ENCODE peak calls at places on chromosomes 5 and 9, in ten cellular contexts. Q is naive B cell; C is Panc1; S is putamen; P is HFFc6; U is stimulated activated CD8-positive, alpha-beta memory T cell treated with anti-CD3 and anti-CD28 coated beads, Interleukin-2, amount 100 ng/mL, for 1 hour; F is stimulated activated CD4-positive, alpha-beta T cell treated with anti-CD3 and anti-CD28 coated beads, Interleukin-2, amount 100 ng/mL, for 48 hours; G is GM23338; E is central memory CD4-positive, alpha-beta T cell; M is NCI-H2107. I is an unnamed sample.

GRCh38 chr5:121378559-121379359 is 472.9 kb upstream of the FTMT start:
- DNase-seq in F (no peak), C (no peak), G (peak), U (no peak), M (no peak), P (no peak), S (no peak), E (no peak), Q (no peak), I (no peak)

GRCh38 chr9:93893899-93894690 is 61.1 kb downstream of the BARX1 start:
- DNase-seq in Q (no peak), P (no peak), U (no peak), S (no peak), C (no peak), F (no peak), E (no peak), G (no peak), M (no peak), I (no peak)

GRCh38 chr5:27511061-27511460 is 472.7 kb upstream of the CDH9 start:
- DNase-seq in C (no peak), U (no peak), S (no peak), M (no peak), G (no peak), F (no peak), Q (no peak), P (no peak), E (no peak), I (no peak)

GRCh38 chr5:36763454-36763853 is 113.1 kb upstream of the NIPBL start:
- DNase-seq in U (no peak), C (no peak), M (peak), P (no peak), Q (no peak), E (no peak), F (no peak), S (no peak), G (no peak), I (no peak)

GRCh38 chr9:107067715-107068416 is 204.9 kb downstream of the ZNF462 start:
- DNase-seq in C (no peak), Q (no peak), E (no peak), S (no peak), G (no peak), M (no peak), F (no peak), U (no peak), P (no peak), I (no peak)

GRCh38 chr9:82903503-82903902 is 159.4 kb downstream of the RASEF start:
- DNase-seq in M (no peak), P (no peak), C (no peak), E (no peak), F (no peak), U (no peak), S (no peak), G (peak), Q (no peak), I (no peak)

GRCh38 chr9:132350861-132351315 is 3.9 kb downstream of the SETX start:
- DNase-seq in M (no peak), S (no peak), U (no peak), P (no peak), Q (peak), C (no peak), F (no peak), E (peak), G (no peak), I (no peak)

GRCh38 chr9:94168203-94169000 is 84.1 kb downstream of the PTPDC1 start:
- DNase-seq in S (no peak), G (no peak), P (no peak), E (no peak), U (no peak), F (no peak), M (no peak), Q (no peak), C (no peak), I (no peak)

GRCh38 chr9:92608221-92609141 is 61.5 kb downstream of the IPPK start:
- DNase-seq in G (no peak), E (no peak), U (no peak), C (no peak), P (peak), M (no peak), S (no peak), Q (no peak), F (no peak), I (no peak)

GRCh38 chr5:111415053-111415452 is 97.3 kb downstream of the STARD4 start:
- DNase-seq in G (no peak), C (no peak), Q (no peak), F (no peak), M (no peak), S (no peak), U (no peak), P (no peak), E (no peak), I (no peak)

GRCh38 chr5:132662925-132663770 is 5.2 kb downstream of the IL13 start:
- DNase-seq in F (no peak), Q (no peak), M (peak), P (no peak), S (no peak), E (peak), C (no peak), G (peak), U (no peak), I (no peak)

GRCh38 chr9:133869674-133870419 is 122.3 kb downstream of the VAV2 start:
- DNase-seq in G (no peak), F (peak), E (no peak), C (no peak), U (no peak), P (no peak), M (no peak), S (no peak), Q (no peak), I (no peak)

GRCh38 chr9:21803674-21804048 is 1.2 kb downstream of the MTAP start:
- DNase-seq in F (no peak), Q (no peak), S (no peak), P (no peak), C (no peak), G (no peak), U (no peak), E (no peak), M (no peak), I (no peak)

GRCh38 chr5:60586307-60586901 is 113.6 kb downstream of the DEPDC1B start:
- DNase-seq in S (peak), F (no peak), E (no peak), U (no peak), C (no peak), P (no peak), M (no peak), G (peak), Q (peak), I (peak)

GRCh38 chr5:74035521-74035937 is 409.5 kb downstream of the ARHGEF28 start:
- DNase-seq in C (peak), S (peak), P (peak), M (no peak), U (no peak), G (peak), Q (no peak), E (no peak), F (no peak), I (peak)

GRCh38 chr5:151592855-151593408 is 1.8 kb upstream of the FAT2 start:
- DNase-seq in E (no peak), S (no peak), F (no peak), C (no peak), G (no peak), Q (no peak), U (no peak), P (no peak), M (no peak), I (no peak)

GRCh38 chr5:151703227-151703626 is 16.5 kb upstream of the SPARC start:
- DNase-seq in S (no peak), G (no peak), C (no peak), U (no peak), P (no peak), F (no peak), M (no peak), E (no peak), Q (no peak), I (no peak)

GRCh38 chr9:26669641-26670040 is 223.0 kb downstream of the CAAP1 start:
- DNase-seq in Q (no peak), P (no peak), C (no peak), G (no peak), E (no peak), F (no peak), M (no peak), U (no peak), S (peak), I (peak)

GRCh38 chr5:172417983-172418630 is 36.2 kb downstream of the SH3PXD2B start:
- DNase-seq in P (peak), G (no peak), U (no peak), C (no peak), E (no peak), S (peak), M (no peak), Q (no peak), F (no peak), I (peak)

GRCh38 chr9:7433508-7434292 is 365.9 kb downstream of the DMAC1 start:
- DNase-seq in M (no peak), C (no peak), F (no peak), U (no peak), G (no peak), S (no peak), P (no peak), Q (no peak), E (no peak), I (no peak)

GRCh38 chr9:135184661-135185459 is 97.4 kb downstream of the OLFM1 start:
- DNase-seq in G (no peak), U (no peak), C (no peak), Q (no peak), S (no peak), F (no peak), E (no peak), M (no peak), P (no peak), I (no peak)

I was measured in midbrain.